ENCODE peak calls at places on chromosomes 2 and 18, in nine cellular contexts. One of them, this sample, is unnamed.

GRCh38 chr2:61543062-61543461 is 4.9 kb upstream of the XPO1 start:
- DNase-seq in GM12865: no peak
- DNase-seq in cardiac fibroblast: no peak
- DNase-seq in OCI-LY7: peak; percentile 53
- DNase-seq in dorsolateral prefrontal cortex: no peak
- DNase-seq in fibroblast of villous mesenchyme: no peak
- DNase-seq in AG10803: no peak
- DNase-seq in osteocyte: no peak
- DNase-seq in right atrium auricular region: no peak
- DNase-seq in this sample: no peak

GRCh38 chr2:227164745-227165350 is 424 bp downstream of the COL4A3 start:
- DNase-seq in OCI-LY7: peak; percentile 63
- DNase-seq in fibroblast of villous mesenchyme: no peak
- DNase-seq in dorsolateral prefrontal cortex: no peak
- DNase-seq in AG10803: no peak
- DNase-seq in osteocyte: no peak
- DNase-seq in GM12865: peak; percentile 87
- DNase-seq in right atrium auricular region: no peak
- DNase-seq in cardiac fibroblast: no peak
- DNase-seq in this sample: peak; percentile 51

GRCh38 chr2:43224571-43225092 is 1.8 kb downstream of the ZFP36L2 start:
- DNase-seq in fibroblast of villous mesenchyme: peak; percentile 44
- DNase-seq in osteocyte: no peak
- DNase-seq in right atrium auricular region: no peak
- DNase-seq in cardiac fibroblast: peak; percentile 42
- DNase-seq in AG10803: peak; percentile 47
- DNase-seq in dorsolateral prefrontal cortex: no peak
- DNase-seq in GM12865: peak; percentile 58
- DNase-seq in OCI-LY7: peak; percentile 66
- DNase-seq in this sample: no peak

GRCh38 chr2:14621114-14621513 is 11.4 kb upstream of the LRATD1 start:
- DNase-seq in dorsolateral prefrontal cortex: no peak
- DNase-seq in osteocyte: no peak
- DNase-seq in fibroblast of villous mesenchyme: no peak
- DNase-seq in right atrium auricular region: no peak
- DNase-seq in AG10803: no peak
- DNase-seq in GM12865: no peak
- DNase-seq in cardiac fibroblast: no peak
- DNase-seq in OCI-LY7: no peak
- DNase-seq in this sample: no peak

GRCh38 chr2:61726456-61727209 is 127.2 kb downstream of the FAM161A start:
- DNase-seq in OCI-LY7: no peak
- DNase-seq in cardiac fibroblast: peak; percentile 18
- DNase-seq in osteocyte: no peak
- DNase-seq in dorsolateral prefrontal cortex: no peak
- DNase-seq in right atrium auricular region: no peak
- DNase-seq in fibroblast of villous mesenchyme: peak; percentile 6
- DNase-seq in GM12865: no peak
- DNase-seq in AG10803: peak; percentile 3
- DNase-seq in this sample: no peak

GRCh38 chr18:71426441-71426840 is 1117.7 kb downstream of the CBLN2 start:
- DNase-seq in AG10803: no peak
- DNase-seq in cardiac fibroblast: no peak
- DNase-seq in fibroblast of villous mesenchyme: no peak
- DNase-seq in dorsolateral prefrontal cortex: no peak
- DNase-seq in osteocyte: no peak
- DNase-seq in GM12865: no peak
- DNase-seq in OCI-LY7: no peak
- DNase-seq in right atrium auricular region: no peak
- DNase-seq in this sample: no peak

GRCh38 chr2:199680482-199680881 is 170.5 kb downstream of the FTCDNL1 start:
- DNase-seq in GM12865: no peak
- DNase-seq in OCI-LY7: no peak
- DNase-seq in right atrium auricular region: no peak
- DNase-seq in fibroblast of villous mesenchyme: no peak
- DNase-seq in osteocyte: no peak
- DNase-seq in dorsolateral prefrontal cortex: no peak
- DNase-seq in cardiac fibroblast: no peak
- DNase-seq in AG10803: no peak
- DNase-seq in this sample: no peak

GRCh38 chr2:43832457-43832856 is 6.2 kb downstream of the ABCG5 start:
- DNase-seq in dorsolateral prefrontal cortex: no peak
- DNase-seq in GM12865: no peak
- DNase-seq in AG10803: peak; percentile 4
- DNase-seq in osteocyte: no peak
- DNase-seq in fibroblast of villous mesenchyme: no peak
- DNase-seq in OCI-LY7: no peak
- DNase-seq in right atrium auricular region: no peak
- DNase-seq in cardiac fibroblast: peak; percentile 8
- DNase-seq in this sample: no peak

GRCh38 chr2:218876562-218877219 is 4.0 kb upstream of the WNT10A start:
- DNase-seq in GM12865: peak; percentile 78
- DNase-seq in AG10803: peak; percentile 54
- DNase-seq in osteocyte: no peak
- DNase-seq in fibroblast of villous mesenchyme: peak; percentile 71
- DNase-seq in dorsolateral prefrontal cortex: peak; percentile 85
- DNase-seq in right atrium auricular region: peak; percentile 79
- DNase-seq in OCI-LY7: peak; percentile 73
- DNase-seq in cardiac fibroblast: peak; percentile 78
- DNase-seq in this sample: peak; percentile 74

DNA sequence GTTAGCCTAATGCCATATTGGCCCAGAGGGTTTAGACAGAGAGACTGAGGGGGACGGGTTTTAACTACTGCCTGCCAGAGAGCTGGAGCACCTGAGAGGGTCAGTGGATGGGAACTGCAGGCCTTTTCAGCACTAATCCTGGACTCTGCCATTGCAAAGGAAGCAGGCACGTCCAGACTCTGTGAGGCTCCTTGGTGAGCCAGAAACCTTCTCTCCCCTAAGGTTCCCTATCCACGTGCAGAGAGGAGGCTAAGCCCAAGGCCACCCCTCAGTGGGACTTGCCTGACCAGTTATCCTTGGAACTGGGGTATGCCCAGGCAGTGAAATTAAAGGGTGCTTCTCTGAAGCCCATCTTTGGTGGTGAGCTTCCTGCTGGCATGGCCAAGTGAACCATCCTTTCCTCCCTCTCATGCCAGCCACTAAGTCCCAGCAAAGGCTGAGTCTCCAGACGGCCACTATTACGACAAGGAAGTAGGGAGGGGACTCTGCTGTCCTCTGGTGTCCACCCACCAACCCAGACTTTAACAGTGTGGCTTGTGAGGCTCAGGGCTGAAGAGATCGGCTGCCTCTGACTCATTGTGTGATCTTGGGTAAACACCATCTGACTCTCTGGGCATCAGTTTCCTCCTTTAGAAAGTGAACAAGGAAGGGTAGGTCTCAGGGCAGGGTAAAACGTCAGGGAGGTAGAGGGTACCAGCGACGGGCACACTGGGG is 3.9 kb upstream of the MLPH start:
- DNase-seq in GM12865: peak; percentile 5
- DNase-seq in OCI-LY7: no peak
- DNase-seq in cardiac fibroblast: peak; percentile 67
- DNase-seq in fibroblast of villous mesenchyme: peak; percentile 85
- DNase-seq in dorsolateral prefrontal cortex: no peak
- DNase-seq in osteocyte: no peak
- DNase-seq in AG10803: peak; percentile 42
- DNase-seq in right atrium auricular region: no peak
- DNase-seq in this sample: no peak
- TF ChIP-seq CTCF in GM12865: no peak
- TF ChIP-seq CTCF in OCI-LY7: no peak
- TF ChIP-seq CTCF in cardiac fibroblast: no peak
- TF ChIP-seq CTCF in fibroblast of villous mesenchyme: peak; percentile 26
- TF ChIP-seq CTCF in dorsolateral prefrontal cortex: no peak
- TF ChIP-seq CTCF in osteocyte: peak; percentile 50
- TF ChIP-seq CTCF in AG10803: peak; percentile 3
- TF ChIP-seq CTCF in right atrium auricular region: no peak
- TF ChIP-seq CTCF in this sample: no peak

DNA sequence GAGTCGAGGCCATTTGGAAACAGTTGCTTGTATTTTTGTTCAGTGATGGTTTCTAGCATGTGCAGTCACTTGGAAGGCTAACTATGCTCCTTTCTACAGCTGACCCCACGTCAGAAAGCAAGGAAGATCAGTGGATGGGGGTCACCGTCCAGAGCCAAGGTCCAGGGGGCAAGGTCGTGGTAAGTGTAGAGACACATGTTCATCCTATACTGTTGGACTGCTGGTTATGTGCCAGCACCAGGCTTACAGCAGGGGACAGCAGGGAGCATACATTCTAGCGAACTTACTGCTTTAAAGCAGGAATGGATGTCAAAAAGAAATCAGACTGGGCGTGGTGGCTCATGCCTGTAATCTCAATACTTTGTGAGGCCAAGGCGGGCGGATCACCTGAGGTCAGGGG is 40.0 kb downstream of the ITGA6 start:
- DNase-seq in dorsolateral prefrontal cortex: no peak
- DNase-seq in AG10803: no peak
- DNase-seq in fibroblast of villous mesenchyme: peak; percentile 13
- DNase-seq in right atrium auricular region: no peak
- DNase-seq in GM12865: peak; percentile 13
- DNase-seq in osteocyte: no peak
- DNase-seq in cardiac fibroblast: peak; percentile 22
- DNase-seq in OCI-LY7: no peak
- DNase-seq in this sample: no peak
- TF ChIP-seq CTCF in dorsolateral prefrontal cortex: no peak
- TF ChIP-seq CTCF in AG10803: no peak
- TF ChIP-seq CTCF in fibroblast of villous mesenchyme: peak; percentile 49
- TF ChIP-seq CTCF in right atrium auricular region: no peak
- TF ChIP-seq CTCF in GM12865: peak; percentile 42
- TF ChIP-seq CTCF in osteocyte: peak; percentile 34
- TF ChIP-seq CTCF in cardiac fibroblast: peak; percentile 35
- TF ChIP-seq CTCF in OCI-LY7: no peak
- TF ChIP-seq CTCF in this sample: peak; percentile 17

GRCh38 chr2:178188466-178188865 is 5.8 kb upstream of the OSBPL6 start:
- DNase-seq in osteocyte: no peak
- DNase-seq in dorsolateral prefrontal cortex: no peak
- DNase-seq in cardiac fibroblast: no peak
- DNase-seq in GM12865: no peak
- DNase-seq in AG10803: no peak
- DNase-seq in OCI-LY7: no peak
- DNase-seq in right atrium auricular region: no peak
- DNase-seq in fibroblast of villous mesenchyme: no peak
- DNase-seq in this sample: no peak

GRCh38 chr2:178187861-178188260 is 6.5 kb upstream of the OSBPL6 start:
- DNase-seq in right atrium auricular region: no peak
- DNase-seq in AG10803: no peak
- DNase-seq in fibroblast of villous mesenchyme: no peak
- DNase-seq in dorsolateral prefrontal cortex: no peak
- DNase-seq in OCI-LY7: no peak
- DNase-seq in cardiac fibroblast: no peak
- DNase-seq in osteocyte: no peak
- DNase-seq in GM12865: no peak
- DNase-seq in this sample: no peak

GRCh38 chr2:178193496-178193822 is 853 bp upstream of the OSBPL6 start:
- DNase-seq in cardiac fibroblast: no peak
- DNase-seq in right atrium auricular region: no peak
- DNase-seq in dorsolateral prefrontal cortex: no peak
- DNase-seq in osteocyte: no peak
- DNase-seq in fibroblast of villous mesenchyme: no peak
- DNase-seq in OCI-LY7: no peak
- DNase-seq in GM12865: no peak
- DNase-seq in AG10803: no peak
- DNase-seq in this sample: no peak

GRCh38 chr2:178193823-178194599 is at the start of gene OSBPL6:
- DNase-seq in dorsolateral prefrontal cortex: peak; percentile 67
- DNase-seq in OCI-LY7: peak; percentile 35
- DNase-seq in osteocyte: peak; percentile 93
- DNase-seq in AG10803: peak; percentile 87
- DNase-seq in cardiac fibroblast: peak; percentile 74
- DNase-seq in GM12865: peak; percentile 82
- DNase-seq in fibroblast of villous mesenchyme: peak; percentile 77
- DNase-seq in right atrium auricular region: peak; percentile 75
- DNase-seq in this sample: peak; percentile 91

DNA sequence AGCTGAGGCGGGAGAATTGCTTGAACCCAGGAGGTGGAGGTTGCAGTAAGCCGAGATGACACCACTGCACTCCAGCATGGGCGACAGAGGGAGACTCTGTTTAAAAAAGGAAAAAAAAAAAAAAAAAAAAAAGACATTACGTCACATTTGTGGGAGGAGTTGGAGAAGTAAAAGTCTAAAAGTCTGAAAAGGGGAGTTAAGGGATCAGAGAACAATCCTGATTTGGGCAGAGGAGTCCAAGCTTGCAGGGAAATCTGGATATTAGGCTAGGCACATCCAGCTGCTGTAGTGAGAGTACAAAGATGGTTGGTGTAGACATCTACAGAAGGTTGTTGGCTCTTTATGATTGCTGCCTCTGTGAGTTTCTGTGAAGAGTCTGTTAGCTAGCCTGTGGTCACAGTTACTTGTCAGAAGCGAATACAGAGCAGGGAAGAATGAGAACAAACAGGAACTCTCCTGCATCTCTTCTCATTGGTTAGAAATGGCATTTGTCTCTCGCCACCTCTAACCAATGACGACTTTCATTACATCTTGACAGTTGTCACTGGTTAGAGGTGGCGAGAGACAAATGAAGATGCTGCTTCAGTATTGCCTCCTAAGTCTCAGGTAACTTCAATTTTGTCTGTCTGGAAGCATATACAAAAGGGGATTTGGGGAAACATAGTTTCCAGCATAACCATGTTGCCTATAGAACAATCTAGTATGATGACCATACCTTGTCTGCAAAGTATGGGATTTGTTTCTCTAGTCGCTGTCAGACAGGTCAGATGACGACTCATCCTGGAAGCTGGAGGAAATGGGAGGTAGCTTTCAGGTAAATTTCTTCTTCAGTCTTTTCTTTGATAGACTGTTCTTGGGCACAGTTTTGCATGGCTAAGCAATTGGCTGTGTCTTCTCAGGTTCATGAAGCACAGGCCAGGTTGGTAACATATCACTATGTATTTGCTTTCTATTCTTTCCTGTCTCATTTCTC is 3.1 kb upstream of the OSBPL6 start:
- DNase-seq in cardiac fibroblast: peak; percentile 15
- DNase-seq in GM12865: peak; percentile 25
- DNase-seq in right atrium auricular region: no peak
- DNase-seq in AG10803: no peak
- DNase-seq in OCI-LY7: no peak
- DNase-seq in osteocyte: no peak
- DNase-seq in dorsolateral prefrontal cortex: no peak
- DNase-seq in fibroblast of villous mesenchyme: no peak
- DNase-seq in this sample: no peak
- TF ChIP-seq CTCF in cardiac fibroblast: no peak
- TF ChIP-seq CTCF in GM12865: no peak
- TF ChIP-seq CTCF in right atrium auricular region: peak; percentile 17
- TF ChIP-seq CTCF in AG10803: no peak
- TF ChIP-seq CTCF in OCI-LY7: no peak
- TF ChIP-seq CTCF in osteocyte: no peak
- TF ChIP-seq CTCF in dorsolateral prefrontal cortex: no peak
- TF ChIP-seq CTCF in fibroblast of villous mesenchyme: no peak
- TF ChIP-seq CTCF in this sample: no peak

DNA sequence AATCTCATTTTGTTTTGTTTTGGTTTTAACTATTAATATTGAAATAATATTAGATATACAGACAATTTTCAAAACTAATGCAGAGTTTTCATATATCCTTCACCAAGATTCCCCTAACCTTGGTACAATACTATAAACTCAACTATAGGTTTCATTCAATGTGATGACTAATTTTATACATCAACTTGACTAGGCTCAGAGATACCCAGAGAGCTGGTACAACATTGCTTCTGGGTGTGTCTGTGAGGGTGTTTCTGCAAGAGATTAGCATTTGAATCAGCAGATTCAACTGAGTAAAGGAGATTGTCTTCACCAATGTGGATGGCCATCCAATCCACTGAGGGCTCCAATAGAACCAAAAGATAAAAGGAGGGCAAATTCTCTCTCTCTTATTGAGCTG is 221.3 kb upstream of the CRIM1 start:
- DNase-seq in GM12865: no peak
- DNase-seq in cardiac fibroblast: no peak
- DNase-seq in right atrium auricular region: no peak
- DNase-seq in OCI-LY7: no peak
- DNase-seq in osteocyte: no peak
- DNase-seq in AG10803: no peak
- DNase-seq in fibroblast of villous mesenchyme: no peak
- DNase-seq in dorsolateral prefrontal cortex: no peak
- DNase-seq in this sample: no peak
- TF ChIP-seq CTCF in GM12865: no peak
- TF ChIP-seq CTCF in cardiac fibroblast: no peak
- TF ChIP-seq CTCF in right atrium auricular region: no peak
- TF ChIP-seq CTCF in OCI-LY7: no peak
- TF ChIP-seq CTCF in osteocyte: no peak
- TF ChIP-seq CTCF in AG10803: no peak
- TF ChIP-seq CTCF in fibroblast of villous mesenchyme: no peak
- TF ChIP-seq CTCF in dorsolateral prefrontal cortex: no peak
- TF ChIP-seq CTCF in this sample: no peak

This sample was measured in GM13976.